ENCODE peak calls at places on chromosomes 13 and 19, in four cellular contexts. B is astrocyte, K is A549, F is PC-3. X is an unnamed sample. For H3K4me1, the result is how much of the 10 kb centered on the place peaks cover.

GRCh38 chr13:70080030-70080429 is 27.6 kb upstream of the ATXN8OS start:
- DNase-seq in B (no peak), K (no peak), F (no peak), X (no peak)

GRCh38 chr19:2149980-2150793 is 1.2 kb downstream of the AP3D1 start:
- DNase-seq in B (no peak), K (no peak), F (peak), X (no peak)

GRCh38 chr19:18284710-18285430 is 3.4 kb upstream of the JUND start:
- DNase-seq in B (no peak), K (no peak), F (no peak), X (no peak)

GRCh38 chr13:40115456-40115855 is 460.0 kb downstream of the COG6 start:
- DNase-seq in B (no peak), K (no peak), F (no peak), X (no peak)

GRCh38 chr19:33785795-33786194 is 10.9 kb upstream of the KCTD15 start:
- DNase-seq in B (peak), K (no peak), F (peak), X (no peak)

GRCh38 chr13:110106726-110107125 is 200.2 kb downstream of the COL4A1 start:
- DNase-seq in B (no peak), K (no peak), F (no peak), X (no peak)

GRCh38 chr19:840519-841206 is at the start of gene PRTN3:
- DNase-seq in B (no peak), K (no peak), F (no peak), X (no peak)

GRCh38 chr19:38543807-38544568 is 73.8 kb downstream of the MAP4K1 start:
- DNase-seq in B (peak), K (peak), F (peak), X (peak)

GRCh38 chr13:94967183-94968039 is 255.1 kb upstream of the SOX21 start:
- DNase-seq in B (no peak), K (peak), F (peak), X (no peak)

GRCh38 chr19:33699754-33700407 is 78.1 kb downstream of the CHST8 start:
- DNase-seq in B (no peak), K (no peak), F (no peak), X (no peak)

GRCh38 chr13:29758591-29759114 is 91.8 kb downstream of the UBL3 start:
- DNase-seq in B (no peak), K (no peak), F (peak), X (no peak)

GRCh38 chr13:43805071-43805468 is 18.3 kb upstream of the ENOX1 start:
- DNase-seq in B (peak), K (peak), F (peak), X (no peak)

GRCh38 chr19:1945899-1946298 is 4.9 kb downstream of the CSNK1G2 start:
- DNase-seq in B (no peak), K (peak), F (peak), X (peak)

GRCh38 chr13:76038920-76039716 is 403.0 kb downstream of the LMO7 start:
- DNase-seq in B (no peak), K (no peak), F (peak), X (no peak)

GRCh38 chr13:38582133-38582532 is 104.7 kb upstream of the FREM2 start:
- DNase-seq in B (peak), K (peak), F (peak), X (peak)

GRCh38 chr13:34358811-34359513 is 541.0 kb downstream of the RFC3 start:
- DNase-seq in B (peak), K (peak), F (peak), X (no peak)

GRCh38 chr19:10286803-10287737 is at the start of gene ICAM4:
- DNase-seq in B (no peak), K (no peak), F (no peak), X (peak)

GRCh38 chr13:33794576-33794975 is 23.4 kb upstream of the RFC3 start:
- DNase-seq in B (peak), K (no peak), F (no peak), X (no peak)

GRCh38 chr13:50340566-50341287 is 325.5 kb downstream of the KCNRG start:
- DNase-seq in B (no peak), K (no peak), F (no peak), X (no peak)

GRCh38 chr13:112457485-112457884 is 81.3 kb downstream of the SPACA7 start:
- DNase-seq in B (no peak), K (no peak), F (no peak), X (no peak)

GRCh38 chr13:27573265-27573664 is 47.1 kb downstream of the LNX2 start:
- DNase-seq in B (peak), K (peak), F (peak), X (no peak)

GRCh38 chr19:45215391-45216191 is 29.6 kb downstream of the EXOC3L2 start:
- DNase-seq in B (no peak), K (no peak), F (peak), X (no peak)

GRCh38 chr19:10270180-10270615 is 722 bp upstream of the ICAM1 start:
- DNase-seq in B (no peak), K (no peak), F (no peak), X (no peak)

GRCh38 chr13:74306496-74306895 is 172.3 kb upstream of the KLF12 start:
- DNase-seq in B (peak), K (no peak), F (peak), X (no peak)

GRCh38 chr19:19538077-19538764 is at the start of gene CILP2:
- DNase-seq in B (no peak), K (no peak), F (peak), X (peak)
- H3K4me2 ChIP-seq in B (peak), K (no peak), F (peak), X (peak)

DNA sequence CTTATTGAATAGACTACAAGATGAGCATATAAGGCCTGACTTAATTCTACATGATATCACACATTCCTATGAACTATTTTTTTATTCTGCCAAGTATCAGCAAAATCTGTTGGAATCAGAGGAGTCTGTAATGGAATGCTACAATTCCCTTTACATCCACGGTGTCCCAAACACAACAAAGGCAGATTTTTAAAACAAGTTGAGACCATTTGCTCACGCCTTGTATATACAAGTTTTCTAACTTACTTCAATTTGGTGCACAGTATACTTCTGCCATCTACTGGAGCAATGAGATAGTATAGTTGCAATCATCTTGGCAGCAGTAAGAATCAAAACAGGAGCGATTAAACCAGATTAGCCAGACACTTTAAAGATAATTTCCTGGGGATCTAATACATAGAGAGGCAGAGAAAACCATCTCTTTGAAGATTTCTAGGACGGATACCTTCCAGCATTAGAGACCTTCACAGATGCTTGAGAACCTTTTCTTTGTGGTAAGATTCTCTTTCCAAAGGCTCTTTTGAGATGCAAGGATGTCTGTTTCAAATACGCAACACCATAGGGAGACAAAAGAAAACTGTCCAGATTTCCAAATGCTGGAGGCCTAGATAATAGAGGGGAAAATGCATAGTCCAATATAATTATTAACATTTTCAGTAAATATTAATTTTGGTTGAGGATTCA is 302.0 kb upstream of the MIR17HG start:
- DNase-seq in B (no peak), K (peak), F (peak), X (peak)
- H3K27ac ChIP-seq in B (no peak), K (no peak), F (no peak), X (no peak)

DNA sequence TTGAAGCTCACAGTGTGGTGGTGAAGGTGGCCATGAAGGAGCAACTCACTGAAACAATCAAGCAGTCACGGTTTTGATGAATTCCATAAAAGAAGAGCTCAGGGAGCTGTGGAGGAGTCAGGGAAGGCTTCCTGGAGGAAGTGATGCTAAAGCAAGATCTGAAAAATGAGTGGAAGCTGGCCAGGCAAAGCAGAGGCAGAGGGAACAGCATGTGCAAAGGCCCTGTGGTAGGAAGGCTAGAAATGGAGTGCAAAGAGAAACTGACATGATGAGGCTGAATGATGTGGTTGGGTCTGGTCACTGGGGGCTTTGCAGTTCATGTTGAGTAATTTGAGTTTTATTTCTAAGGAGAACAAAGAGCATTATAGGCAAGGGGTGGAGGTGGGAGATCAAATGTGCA is 6.9 kb downstream of the ADGRE1 start:
- DNase-seq in B (no peak), K (no peak), F (no peak), X (no peak)
- H3K4me1 ChIP-seq in B (under half), K (under half), F (under half), X (under half)

DNA sequence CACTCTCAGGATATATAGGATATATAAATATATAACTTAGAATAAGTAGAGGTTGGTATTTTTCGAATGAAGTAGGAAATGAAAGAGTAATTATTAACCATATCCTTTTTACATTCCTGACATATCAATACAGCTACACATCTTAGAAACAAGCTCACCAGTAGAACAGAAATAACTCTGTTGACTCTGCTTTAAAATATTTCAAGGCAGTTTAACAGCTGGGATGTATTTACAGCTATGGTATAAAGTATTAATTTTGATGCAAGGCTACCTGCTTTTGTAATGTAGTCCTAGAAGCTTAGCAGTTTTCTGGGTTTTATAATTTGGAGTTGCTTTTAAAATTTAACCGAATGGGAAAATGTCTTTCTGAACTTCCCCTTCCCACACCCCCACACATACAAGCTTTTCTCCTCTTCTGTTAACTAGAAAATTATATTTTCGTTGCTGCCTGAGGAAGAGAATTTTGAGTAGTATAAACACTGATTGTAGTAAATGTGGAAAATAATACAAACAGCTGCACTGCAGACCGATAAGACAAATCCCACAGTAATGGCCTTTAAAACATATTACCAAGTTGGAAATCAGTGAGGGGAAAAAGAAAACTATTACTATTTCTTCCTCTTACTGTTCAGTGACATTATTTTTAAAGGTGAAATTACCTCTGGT is 147.7 kb downstream of the GGACT start:
- DNase-seq in B (peak), K (no peak), F (no peak), X (no peak)
- H3K4me2 ChIP-seq in B (peak), K (peak), F (no peak), X (no peak)

DNA sequence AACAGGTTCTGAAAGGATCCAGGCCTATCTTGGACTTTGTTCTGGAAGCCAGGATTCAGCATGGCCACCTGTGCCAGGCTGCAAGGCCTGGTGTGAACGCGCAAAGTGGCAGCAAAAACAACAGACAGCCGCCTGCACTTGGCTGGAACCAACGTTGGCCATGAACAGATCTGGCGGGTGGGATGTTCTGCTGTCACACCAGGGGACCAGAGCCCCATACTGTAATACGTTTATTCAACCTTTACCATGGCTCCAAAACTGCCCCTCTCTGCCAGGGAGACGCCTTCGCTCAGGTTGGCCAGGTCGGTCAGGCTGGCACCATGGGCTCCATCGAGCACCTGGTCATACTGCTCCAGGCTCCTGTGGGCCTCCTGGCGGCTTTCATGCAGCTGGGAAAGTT is 69.7 kb downstream of the EPS15L1 start:
- DNase-seq in B (no peak), K (no peak), F (no peak), X (no peak)
- H3K27ac ChIP-seq in B (no peak), K (no peak), F (no peak), X (no peak)

GRCh38 chr19:41322451-41322850 is 12.5 kb downstream of the CCDC97 start:
- DNase-seq in B (no peak), K (no peak), F (no peak), X (no peak)
- H3K4me1 ChIP-seq in B (half or more), K (half or more), F (half or more), X (under half)

GRCh38 chr13:21343659-21344058 is 115.4 kb downstream of the ZDHHC20 start:
- DNase-seq in B (no peak), K (no peak), F (no peak), X (no peak)

GRCh38 chr13:21338651-21339278 is 120.3 kb downstream of the ZDHHC20 start:
- DNase-seq in B (no peak), K (no peak), F (peak), X (no peak)

GRCh38 chr13:21341637-21342422 is 117.3 kb downstream of the ZDHHC20 start:
- DNase-seq in B (no peak), K (no peak), F (no peak), X (no peak)

GRCh38 chr13:21344662-21345176 is 114.4 kb downstream of the ZDHHC20 start:
- DNase-seq in B (no peak), K (no peak), F (no peak), X (peak)

DNA sequence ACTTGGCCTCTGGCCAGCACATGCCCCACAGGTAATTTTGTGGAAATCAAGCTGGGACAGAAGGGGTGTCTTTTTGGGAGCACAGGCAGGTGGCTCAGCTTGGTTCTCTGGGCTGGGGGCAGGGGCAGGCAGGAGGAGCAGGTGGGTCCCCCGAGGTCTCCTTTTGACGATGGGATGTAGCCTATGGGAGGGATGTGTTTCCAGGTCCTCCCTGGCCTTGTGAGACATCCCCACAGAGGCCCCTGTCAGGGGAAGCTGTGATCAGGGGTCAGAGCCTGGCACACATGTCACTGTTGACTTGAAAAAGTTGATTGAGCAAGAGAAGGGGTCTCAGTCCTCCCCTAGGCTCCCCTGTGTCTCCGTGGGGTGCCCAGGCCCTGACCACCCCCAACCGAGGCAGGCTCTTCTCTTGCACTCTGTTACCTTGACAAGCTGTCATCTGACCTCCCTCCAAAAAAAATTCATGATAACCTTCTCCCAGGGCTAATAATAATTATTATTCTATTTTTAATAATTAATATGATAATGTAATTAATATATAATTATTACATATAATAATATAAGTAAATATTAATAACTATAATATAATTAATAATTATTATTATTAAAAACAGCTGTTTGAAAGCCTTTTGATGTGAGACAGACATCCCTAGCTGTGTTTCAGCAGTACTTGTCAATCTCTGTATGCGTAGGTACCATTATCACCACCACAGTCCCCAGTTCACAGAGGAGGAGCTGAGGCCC is 116.2 kb downstream of the ZDHHC20 start:
- DNase-seq in B (no peak), K (no peak), F (no peak), X (no peak)
- H3K4me2 ChIP-seq in B (no peak), K (no peak), F (no peak), X (no peak)

GRCh38 chr13:44952671-44953070 is 36.6 kb downstream of the NUFIP1 start:
- DNase-seq in B (no peak), K (no peak), F (no peak), X (no peak)

GRCh38 chr13:44954210-44954609 is 35.1 kb downstream of the NUFIP1 start:
- DNase-seq in B (no peak), K (no peak), F (no peak), X (no peak)

GRCh38 chr13:44951184-44951583 is 38.1 kb downstream of the NUFIP1 start:
- DNase-seq in B (peak), K (no peak), F (no peak), X (no peak)

DNA sequence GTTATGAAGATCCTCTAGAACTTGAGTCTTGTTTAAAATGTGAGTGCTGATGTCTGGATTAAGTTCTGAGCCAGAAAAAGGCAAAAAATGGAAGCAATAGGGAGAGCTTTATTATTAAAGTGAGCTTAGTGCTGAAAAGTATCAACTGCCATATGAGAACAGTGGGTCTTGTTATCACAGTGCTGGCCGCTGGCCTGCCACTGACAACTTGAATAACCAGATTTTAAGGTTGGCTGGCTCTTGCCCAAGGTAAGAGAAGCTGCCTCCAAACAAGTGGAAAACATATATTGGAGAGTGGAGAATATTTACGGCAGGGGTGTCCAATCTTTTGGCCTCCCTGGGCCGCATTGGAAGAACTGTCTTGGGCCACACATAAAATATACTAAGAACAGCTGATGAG is 33.9 kb downstream of the NUFIP1 start:
- DNase-seq in B (no peak), K (no peak), F (peak), X (no peak)
- H3K27ac ChIP-seq in B (no peak), K (no peak), F (no peak), X (no peak)

GRCh38 chr13:114104626-114105350 is 27.6 kb downstream of the RASA3 start:
- DNase-seq in B (no peak), K (no peak), F (no peak), X (no peak)
- H3K4me1 ChIP-seq in B (under half), K (under half), F (under half), X (under half)

X was measured in OCI-LY7.